ENCODE peak calls at places on chromosomes 2 and 18, in five cellular contexts. G is NCI-H1092 treated with DMSO at 0.1 percent for 48 hours, K is PC-9, T is heart right ventricle, Y is NCI-H510A. P is an unnamed sample.

GRCh38 chr18:25457636-25458035 is 105.7 kb upstream of the ZNF521 start:
- DNase-seq in T (no peak), Y (no peak), K (no peak), G (no peak), P (no peak)

GRCh38 chr18:52339891-52340371 is at the start of gene DCC:
- DNase-seq in T (no peak), K (no peak), Y (peak), G (peak), P (peak)

GRCh38 chr18:13244135-13244534 is 25.6 kb downstream of the LDLRAD4 start:
- DNase-seq in G (no peak), K (no peak), T (no peak), Y (no peak), P (no peak)

GRCh38 chr2:224241812-224242211 is 160.1 kb downstream of the FAM124B start:
- DNase-seq in K (no peak), T (no peak), Y (no peak), G (no peak), P (no peak)

GRCh38 chr2:134739879-134740301 is 21.1 kb upstream of the TMEM163 start:
- DNase-seq in T (peak), G (no peak), Y (no peak), K (no peak), P (no peak)

GRCh38 chr2:96176661-96177060 is 31.4 kb upstream of the DUSP2 start:
- DNase-seq in K (no peak), T (no peak), G (no peak), Y (no peak), P (no peak)

GRCh38 chr2:234967874-234968208 is 16.0 kb downstream of the SH3BP4 start:
- DNase-seq in Y (no peak), K (no peak), T (no peak), G (no peak), P (peak)

GRCh38 chr2:98702127-98702802 is 28.7 kb downstream of the MGAT4A start:
- DNase-seq in T (peak), Y (no peak), G (no peak), K (no peak), P (no peak)